ENCODE peak calls at places on chromosomes 1 and 21, in five cellular contexts. One of them, this sample, is unnamed.
A peak's percentile ranks its signal among the peaks of the same experiment; 100 is the strongest.

GRCh38 chr1:231631717-231632116 is 5.1 kb downstream of the DISC1 start:
- DNase-seq in fibroblast of lung: no peak
- DNase-seq in dorsolateral prefrontal cortex: no peak
- DNase-seq in aorta: no peak
- DNase-seq in uterus: no peak
- DNase-seq in this sample: no peak

GRCh38 chr1:99557556-99558256 is 88.2 kb upstream of the PALMD start:
- DNase-seq in fibroblast of lung: peak; percentile 90
- DNase-seq in dorsolateral prefrontal cortex: no peak
- DNase-seq in aorta: no peak
- DNase-seq in uterus: no peak
- DNase-seq in this sample: no peak

GRCh38 chr1:18893120-18893519 is 9.2 kb downstream of the ALDH4A1 start:
- DNase-seq in fibroblast of lung: peak; percentile 57
- DNase-seq in dorsolateral prefrontal cortex: no peak
- DNase-seq in aorta: no peak
- DNase-seq in uterus: no peak
- DNase-seq in this sample: no peak

GRCh38 chr1:113980120-113980519 is 846 bp downstream of the OLFML3 start:
- DNase-seq in fibroblast of lung: peak; percentile 25
- DNase-seq in dorsolateral prefrontal cortex: no peak
- DNase-seq in aorta: peak; percentile 71
- DNase-seq in uterus: peak; percentile 82
- DNase-seq in this sample: peak; percentile 77

GRCh38 chr1:169904834-169905233 is 11.1 kb upstream of the SCYL3 start:
- DNase-seq in fibroblast of lung: no peak
- DNase-seq in dorsolateral prefrontal cortex: no peak
- DNase-seq in aorta: no peak
- DNase-seq in uterus: no peak
- DNase-seq in this sample: no peak

GRCh38 chr1:205030916-205031315 is 12.1 kb upstream of the CNTN2 start:
- DNase-seq in fibroblast of lung: no peak
- DNase-seq in dorsolateral prefrontal cortex: no peak
- DNase-seq in aorta: no peak
- DNase-seq in uterus: no peak
- DNase-seq in this sample: no peak

GRCh38 chr1:104636581-104636980 is 886.9 kb downstream of the AMY1C start:
- DNase-seq in fibroblast of lung: no peak
- DNase-seq in dorsolateral prefrontal cortex: no peak
- DNase-seq in aorta: no peak
- DNase-seq in uterus: no peak
- DNase-seq in this sample: no peak

GRCh38 chr1:85451236-85451830 is 13.6 kb downstream of the DDAH1 start:
- DNase-seq in fibroblast of lung: peak; percentile 40
- DNase-seq in dorsolateral prefrontal cortex: no peak
- DNase-seq in aorta: no peak
- DNase-seq in uterus: no peak
- DNase-seq in this sample: no peak

GRCh38 chr1:164561007-164561406 is 2.0 kb downstream of the PBX1 start:
- DNase-seq in fibroblast of lung: peak; percentile 22
- DNase-seq in dorsolateral prefrontal cortex: no peak
- DNase-seq in aorta: no peak
- DNase-seq in uterus: no peak
- DNase-seq in this sample: no peak

GRCh38 chr1:86380257-86380861 is 15.8 kb downstream of the ODF2L start:
- DNase-seq in fibroblast of lung: peak; percentile 74
- DNase-seq in dorsolateral prefrontal cortex: no peak
- DNase-seq in aorta: no peak
- DNase-seq in uterus: no peak
- DNase-seq in this sample: no peak

GRCh38 chr1:228486596-228487335 is 416 bp upstream of the RNF187 start:
- DNase-seq in fibroblast of lung: peak; percentile 95
- DNase-seq in dorsolateral prefrontal cortex: peak; percentile 76
- DNase-seq in aorta: peak; percentile 89
- DNase-seq in uterus: peak; percentile 69
- DNase-seq in this sample: peak; percentile 76

GRCh38 chr1:47914952-47915676 is 82.1 kb downstream of the TRABD2B start:
- DNase-seq in fibroblast of lung: no peak
- DNase-seq in dorsolateral prefrontal cortex: no peak
- DNase-seq in aorta: no peak
- DNase-seq in uterus: no peak
- DNase-seq in this sample: no peak

GRCh38 chr1:83508485-83509151 is 490.3 kb downstream of the TTLL7 start:
- DNase-seq in fibroblast of lung: peak; percentile 44
- DNase-seq in dorsolateral prefrontal cortex: no peak
- DNase-seq in aorta: peak; percentile 44
- DNase-seq in uterus: no peak
- DNase-seq in this sample: no peak

GRCh38 chr1:83505148-83505547 is 493.8 kb downstream of the TTLL7 start:
- DNase-seq in fibroblast of lung: no peak
- DNase-seq in dorsolateral prefrontal cortex: no peak
- DNase-seq in aorta: no peak
- DNase-seq in uterus: no peak
- DNase-seq in this sample: no peak

GRCh38 chr1:83512371-83513004 is 486.4 kb downstream of the TTLL7 start:
- DNase-seq in fibroblast of lung: no peak
- DNase-seq in dorsolateral prefrontal cortex: no peak
- DNase-seq in aorta: no peak
- DNase-seq in uterus: no peak
- DNase-seq in this sample: no peak

GRCh38 chr1:83511327-83511726 is 487.6 kb downstream of the TTLL7 start:
- DNase-seq in fibroblast of lung: peak; percentile 11
- DNase-seq in dorsolateral prefrontal cortex: no peak
- DNase-seq in aorta: no peak
- DNase-seq in uterus: no peak
- DNase-seq in this sample: no peak

DNA sequence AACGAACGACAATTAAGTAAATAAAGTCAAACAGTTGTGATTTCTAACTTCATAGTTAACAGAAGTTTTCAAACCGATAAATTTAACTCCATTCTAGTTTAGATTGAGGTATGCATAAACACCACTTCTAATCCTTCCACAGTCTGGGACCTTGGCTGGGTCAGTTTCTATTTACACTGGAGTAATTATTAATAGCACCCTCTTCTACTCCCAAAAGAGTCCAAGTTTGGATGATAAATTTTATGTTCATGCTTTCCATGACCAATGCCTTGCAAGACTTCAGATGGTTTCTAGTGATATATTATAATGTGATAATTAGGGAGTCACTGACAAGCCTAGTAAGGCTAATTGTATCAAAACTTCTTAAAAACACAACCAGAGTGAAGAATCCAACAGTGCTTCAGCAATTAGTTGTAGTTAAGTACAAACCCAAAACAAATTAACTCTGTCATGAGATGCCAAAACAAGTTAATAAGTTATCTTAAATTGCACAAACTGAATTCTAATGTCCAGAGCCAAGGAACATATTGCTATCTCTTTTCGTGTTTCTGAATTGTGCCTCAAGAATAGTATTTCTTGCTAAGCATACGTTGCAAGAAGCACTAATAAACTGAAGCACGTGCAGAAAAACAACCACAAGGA is 489.6 kb downstream of the TTLL7 start:
- DNase-seq in fibroblast of lung: no peak
- DNase-seq in dorsolateral prefrontal cortex: no peak
- DNase-seq in aorta: no peak
- DNase-seq in uterus: no peak
- DNase-seq in this sample: no peak
- H3K27ac ChIP-seq in fibroblast of lung: no peak overlapping the region
- H3K27ac ChIP-seq in dorsolateral prefrontal cortex: no peak overlapping the region
- H3K27ac ChIP-seq in aorta: no peak overlapping the region
- H3K27ac ChIP-seq in uterus: peak overlapping the region; percentile 11
- H3K27ac ChIP-seq in this sample: no peak overlapping the region

GRCh38 chr1:145696630-145696960 is 10.6 kb downstream of the PDZK1 start:
- DNase-seq in fibroblast of lung: no peak
- DNase-seq in dorsolateral prefrontal cortex: no peak
- DNase-seq in aorta: no peak
- DNase-seq in uterus: no peak
- DNase-seq in this sample: no peak

GRCh38 chr1:145690587-145691558 is 16.3 kb downstream of the PDZK1 start:
- DNase-seq in fibroblast of lung: peak; percentile 84
- DNase-seq in dorsolateral prefrontal cortex: no peak
- DNase-seq in aorta: no peak
- DNase-seq in uterus: no peak
- DNase-seq in this sample: no peak

GRCh38 chr1:145692785-145693443 is 14.3 kb downstream of the PDZK1 start:
- DNase-seq in fibroblast of lung: no peak
- DNase-seq in dorsolateral prefrontal cortex: no peak
- DNase-seq in aorta: no peak
- DNase-seq in uterus: no peak
- DNase-seq in this sample: no peak

GRCh38 chr1:145701306-145701862 is 5.8 kb downstream of the PDZK1 start:
- DNase-seq in fibroblast of lung: peak; percentile 29
- DNase-seq in dorsolateral prefrontal cortex: no peak
- DNase-seq in aorta: no peak
- DNase-seq in uterus: no peak
- DNase-seq in this sample: no peak

DNA sequence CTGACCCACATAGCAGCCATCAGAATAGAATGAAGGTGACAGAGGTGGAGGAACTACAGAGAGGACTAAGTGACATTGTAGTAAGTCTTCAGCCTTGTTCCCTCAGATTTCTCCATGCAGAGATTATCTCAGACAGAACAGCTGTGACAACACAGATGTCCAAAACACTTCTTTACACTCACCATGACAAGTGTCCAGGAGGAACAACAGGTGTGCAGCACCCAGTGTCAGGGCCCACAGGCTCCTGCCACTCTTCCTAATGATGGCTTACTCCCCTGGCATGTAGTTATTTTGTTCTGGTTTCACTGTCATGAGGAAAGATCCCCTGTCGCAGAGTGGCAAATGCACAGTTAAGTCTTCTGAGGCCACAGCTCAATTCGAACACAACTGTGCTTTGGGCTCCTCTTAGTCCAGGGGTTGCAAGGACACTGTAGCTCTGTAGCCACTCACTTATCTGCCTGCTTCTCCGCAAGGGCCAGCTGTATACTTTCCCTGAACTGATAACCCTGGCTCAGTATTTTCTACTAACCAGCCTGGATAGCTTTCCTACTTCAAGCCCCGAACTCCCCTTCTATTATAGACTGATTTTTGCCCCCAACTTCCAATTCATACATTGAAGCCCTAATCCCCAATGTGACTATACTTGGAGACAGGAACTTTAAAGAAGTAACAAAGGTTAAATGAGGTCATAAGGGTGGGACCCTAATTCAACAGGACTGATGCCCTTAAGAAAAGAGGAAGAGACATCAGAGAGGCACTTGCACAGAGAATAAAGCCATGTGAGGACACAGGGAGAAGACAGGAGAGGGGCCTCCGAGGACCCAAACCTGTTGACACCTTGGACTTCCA is 11.2 kb downstream of the PDZK1 start:
- DNase-seq in fibroblast of lung: no peak
- DNase-seq in dorsolateral prefrontal cortex: no peak
- DNase-seq in aorta: no peak
- DNase-seq in uterus: no peak
- DNase-seq in this sample: no peak
- H3K27ac ChIP-seq in fibroblast of lung: no peak overlapping the region
- H3K27ac ChIP-seq in dorsolateral prefrontal cortex: no peak overlapping the region
- H3K27ac ChIP-seq in aorta: no peak overlapping the region
- H3K27ac ChIP-seq in uterus: no peak overlapping the region
- H3K27ac ChIP-seq in this sample: no peak overlapping the region

GRCh38 chr21:16194851-16195251 is 465.1 kb downstream of the USP25 start:
- DNase-seq in fibroblast of lung: peak; percentile 55
- DNase-seq in dorsolateral prefrontal cortex: no peak
- DNase-seq in aorta: no peak
- DNase-seq in uterus: no peak
- DNase-seq in this sample: no peak
- H3K27ac ChIP-seq in fibroblast of lung: peak overlapping the region; percentile 73
- H3K27ac ChIP-seq in dorsolateral prefrontal cortex: peak overlapping the region; percentile 77
- H3K27ac ChIP-seq in aorta: peak overlapping the region; percentile 51
- H3K27ac ChIP-seq in uterus: peak overlapping the region; percentile 84
- H3K27ac ChIP-seq in this sample: peak overlapping the region; percentile 80

GRCh38 chr1:55195523-55196233 is 19.5 kb downstream of the USP24 start:
- DNase-seq in fibroblast of lung: no peak
- DNase-seq in dorsolateral prefrontal cortex: no peak
- DNase-seq in aorta: no peak
- DNase-seq in uterus: no peak
- DNase-seq in this sample: no peak
- H3K27ac ChIP-seq in fibroblast of lung: no peak overlapping the region
- H3K27ac ChIP-seq in dorsolateral prefrontal cortex: no peak overlapping the region
- H3K27ac ChIP-seq in aorta: no peak overlapping the region
- H3K27ac ChIP-seq in uterus: no peak overlapping the region
- H3K27ac ChIP-seq in this sample: peak overlapping the region; percentile 21

GRCh38 chr21:45249626-45250025 is 38.1 kb downstream of the POFUT2 start:
- DNase-seq in fibroblast of lung: no peak
- DNase-seq in dorsolateral prefrontal cortex: no peak
- DNase-seq in aorta: no peak
- DNase-seq in uterus: no peak
- DNase-seq in this sample: no peak

GRCh38 chr21:45248893-45249381 is 38.8 kb downstream of the POFUT2 start:
- DNase-seq in fibroblast of lung: peak; percentile 36
- DNase-seq in dorsolateral prefrontal cortex: no peak
- DNase-seq in aorta: peak; percentile 72
- DNase-seq in uterus: peak; percentile 42
- DNase-seq in this sample: no peak

GRCh38 chr21:45246535-45247320 is 41.0 kb downstream of the POFUT2 start:
- DNase-seq in fibroblast of lung: no peak
- DNase-seq in dorsolateral prefrontal cortex: no peak
- DNase-seq in aorta: no peak
- DNase-seq in uterus: no peak
- DNase-seq in this sample: no peak

GRCh38 chr21:45250272-45250671 is 37.4 kb downstream of the POFUT2 start:
- DNase-seq in fibroblast of lung: no peak
- DNase-seq in dorsolateral prefrontal cortex: no peak
- DNase-seq in aorta: no peak
- DNase-seq in uterus: no peak
- DNase-seq in this sample: no peak

DNA sequence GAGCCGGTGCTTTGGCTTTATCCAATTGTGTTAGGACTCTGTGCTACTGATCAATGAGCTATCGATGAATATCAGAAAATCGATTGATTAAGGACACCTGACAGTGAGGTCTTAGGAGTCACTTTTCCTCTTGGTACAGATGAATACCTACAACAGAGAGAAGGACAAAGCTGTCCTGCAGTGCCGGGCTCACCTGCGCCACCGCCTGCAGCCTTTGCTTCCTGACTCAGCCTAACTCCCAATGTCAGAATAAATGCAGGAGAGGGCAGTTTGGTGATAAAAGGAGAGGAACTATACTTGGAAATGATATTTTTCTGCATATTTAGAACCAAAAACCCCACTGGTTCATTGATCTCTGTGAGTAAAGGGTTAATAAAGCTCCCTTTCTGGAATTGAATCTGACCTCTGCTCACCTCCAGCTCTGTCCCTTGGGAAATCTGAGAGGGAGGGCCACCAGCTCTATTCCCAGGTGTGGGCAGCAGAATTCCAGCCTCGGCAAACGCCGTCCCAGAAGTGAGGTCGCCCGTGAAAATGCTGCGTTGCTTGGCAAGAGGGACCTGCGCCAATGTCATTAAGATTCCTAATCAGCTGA is 39.3 kb downstream of the POFUT2 start:
- DNase-seq in fibroblast of lung: no peak
- DNase-seq in dorsolateral prefrontal cortex: no peak
- DNase-seq in aorta: no peak
- DNase-seq in uterus: no peak
- DNase-seq in this sample: no peak
- H3K27ac ChIP-seq in fibroblast of lung: no peak overlapping the region
- H3K27ac ChIP-seq in dorsolateral prefrontal cortex: no peak overlapping the region
- H3K27ac ChIP-seq in aorta: no peak overlapping the region
- H3K27ac ChIP-seq in uterus: no peak overlapping the region
- H3K27ac ChIP-seq in this sample: no peak overlapping the region